ENCODE peak calls at places on chromosomes 2 and 18, in seven cellular contexts. Z is naive thymus-derived CD8-positive, alpha-beta T cell; K is GM20000; A is osteocyte; R is endothelial cell; N is amniotic epithelial cell; F is CD4-positive, alpha-beta T cell. U is an unnamed sample.

GRCh38 chr2:225842939-225843338 is 443.4 kb downstream of the NYAP2 start:
- DNase-seq in Z (no peak), A (no peak), F (no peak), N (peak), R (no peak), K (no peak), U (no peak)

GRCh38 chr2:126643972-126644371 is 12.0 kb upstream of the GYPC start:
- DNase-seq in R (no peak), F (no peak), A (peak), K (no peak), N (no peak), Z (no peak), U (no peak)

GRCh38 chr18:22250591-22250996 is 81.2 kb downstream of the GATA6 start:
- DNase-seq in Z (no peak), K (no peak), F (no peak), A (no peak), R (no peak), N (no peak), U (no peak)

GRCh38 chr2:238817931-238818330 is 30.0 kb upstream of the TWIST2 start:
- DNase-seq in F (no peak), R (no peak), N (no peak), K (no peak), Z (no peak), A (peak), U (no peak)

GRCh38 chr2:212361174-212361756 is 177.3 kb downstream of the ERBB4 start:
- DNase-seq in R (no peak), Z (no peak), N (no peak), A (no peak), K (no peak), F (no peak), U (no peak)

GRCh38 chr2:218958276-218958675 is 1.2 kb upstream of the CDK5R2 start:
- DNase-seq in A (no peak), F (no peak), K (no peak), Z (no peak), R (no peak), N (no peak), U (no peak)

GRCh38 chr2:21415234-21415633 is 291.5 kb downstream of the TDRD15 start:
- DNase-seq in A (no peak), F (no peak), R (no peak), Z (no peak), K (no peak), N (no peak), U (no peak)

GRCh38 chr2:126658910-126659613 is 3.1 kb downstream of the GYPC start:
- DNase-seq in R (no peak), Z (no peak), A (no peak), N (peak), K (peak), F (peak), U (no peak)

GRCh38 chr2:220855296-220855695 is 716.8 kb downstream of the EPHA4 start:
- DNase-seq in K (no peak), A (no peak), Z (no peak), R (no peak), F (no peak), N (peak), U (no peak)

GRCh38 chr2:43469094-43469493 is 126.7 kb downstream of the THADA start:
- DNase-seq in A (no peak), R (no peak), F (no peak), Z (no peak), K (no peak), N (peak), U (no peak)

GRCh38 chr2:126315840-126316239 is 340.1 kb upstream of the GYPC start:
- DNase-seq in K (no peak), Z (no peak), F (no peak), A (no peak), N (no peak), R (no peak), U (no peak)

GRCh38 chr2:167380094-167380493 is 491.8 kb downstream of the XIRP2 start:
- DNase-seq in R (no peak), N (no peak), F (no peak), Z (no peak), A (no peak), K (no peak), U (no peak)

GRCh38 chr18:55159027-55159426 is 199.8 kb upstream of the CCDC68 start:
- DNase-seq in F (no peak), N (no peak), R (no peak), Z (no peak), K (no peak), A (no peak), U (no peak)

GRCh38 chr2:53575606-53576360 is 191.8 kb upstream of the CHAC2 start:
- DNase-seq in Z (no peak), R (no peak), K (no peak), N (no peak), A (no peak), F (no peak), U (no peak)

U was measured in T-helper 9 cell.